ENCODE peak calls at places on chromosomes 16 and 17, in five cellular contexts. I is AG04449, U is left lung, A is kidney, W is psoas muscle. G is an unnamed sample.

GRCh38 chr17:14833201-14833773 is 431.8 kb downstream of the PMP22 start:
- DNase-seq in W (no peak), I (peak; percentile 59), A (no peak), U (no peak), G (peak; percentile 56)

GRCh38 chr17:82101767-82102679 is 4.0 kb upstream of the FASN start:
- DNase-seq in W (peak; percentile 35), U (no peak), I (no peak), A (no peak), G (no peak)

GRCh38 chr17:2713881-2714280 is 2.3 kb upstream of the CLUH start:
- DNase-seq in A (no peak), I (no peak), W (no peak), U (no peak), G (no peak)

GRCh38 chr16:22093952-22094351 is 1.6 kb downstream of the VWA3A start:
- DNase-seq in I (no peak), U (no peak), W (no peak), A (no peak), G (no peak)

GRCh38 chr16:59698341-59698979 is 964.3 kb upstream of the GOT2 start:
- DNase-seq in W (no peak), I (no peak), A (no peak), U (no peak), G (peak; percentile 58)

GRCh38 chr16:21524068-21524751 is 75.2 kb upstream of the METTL9 start:
- DNase-seq in I (no peak), W (no peak), A (peak; percentile 49), U (peak; percentile 49), G (no peak)

GRCh38 chr17:80790981-80791742 is 200.5 kb upstream of the CHMP6 start:
- DNase-seq in I (no peak), W (no peak), A (no peak), U (no peak), G (peak; percentile 38)

GRCh38 chr16:29804455-29805231 is 1.7 kb upstream of the MAZ start:
- DNase-seq in I (no peak), A (no peak), W (peak; percentile 35), U (no peak), G (peak; percentile 31)

GRCh38 chr16:88732172-88732960 is 26.1 kb downstream of the CTU2 start:
- DNase-seq in I (no peak), W (no peak), A (no peak), U (no peak), G (no peak)

GRCh38 chr16:77599793-77600415 is 122.4 kb upstream of the NUDT7 start:
- DNase-seq in U (no peak), I (no peak), A (no peak), W (no peak), G (peak; percentile 50)

GRCh38 chr17:82678265-82678891 is 20.1 kb downstream of the RAB40B start:
- DNase-seq in I (no peak), A (peak; percentile 39), W (peak; percentile 13), U (peak; percentile 68), G (no peak)

GRCh38 chr17:64503821-64504768 is 2.0 kb downstream of the DDX5 start:
- DNase-seq in U (no peak), A (no peak), I (no peak), W (no peak), G (no peak)

GRCh38 chr17:77697480-77698400 is 260.8 kb upstream of the TNRC6C start:
- DNase-seq in I (no peak), U (no peak), W (no peak), A (no peak), G (no peak)

GRCh38 chr17:37490022-37490587 is 414 bp downstream of the DUSP14 start:
- DNase-seq in U (peak; percentile 86), A (peak; percentile 91), W (peak; percentile 68), I (no peak), G (peak; percentile 51)

GRCh38 chr17:77375917-77376651 is 235.3 kb downstream of the SEC14L1 start:
- DNase-seq in I (peak; percentile 55), U (no peak), A (no peak), W (no peak), G (peak; percentile 62)

GRCh38 chr16:81779540-81780320 is 639 bp downstream of the PLCG2 start:
- DNase-seq in U (peak; percentile 92), W (peak; percentile 30), I (no peak), A (peak; percentile 84), G (no peak)

GRCh38 chr17:28074010-28074409 is 31.5 kb downstream of the NLK start:
- DNase-seq in W (no peak), I (no peak), A (no peak), U (no peak), G (no peak)

GRCh38 chr17:3843935-3844516 is 2.0 kb downstream of the NCBP3 start:
- DNase-seq in W (no peak), I (no peak), U (no peak), A (no peak), G (peak; percentile 14)

GRCh38 chr16:68447721-68448359 is 468 bp downstream of the SMPD3 start:
- DNase-seq in A (no peak), W (no peak), U (no peak), I (no peak), G (no peak)

GRCh38 chr17:71919181-71919580 is 201.6 kb upstream of the SOX9 start:
- DNase-seq in A (no peak), I (no peak), W (no peak), U (no peak), G (no peak)

GRCh38 chr16:4428500-4428899 is 2.8 kb downstream of the DNAJA3 start:
- DNase-seq in I (no peak), U (no peak), A (no peak), W (no peak), G (no peak)

GRCh38 chr17:29590979-29591736 is 1.7 kb upstream of the GIT1 start:
- DNase-seq in U (no peak), W (peak; percentile 62), A (no peak), I (no peak), G (no peak)

GRCh38 chr17:60730273-60730672 is 52.6 kb downstream of the BCAS3 start:
- DNase-seq in I (no peak), A (no peak), U (no peak), W (no peak), G (no peak)

GRCh38 chr17:7177954-7178477 is 1.2 kb downstream of the ASGR1 start:
- DNase-seq in A (no peak), I (no peak), U (peak; percentile 71), W (no peak), G (peak; percentile 6)

GRCh38 chr16:2236362-2237075 is at the start of gene DNASE1L2:
- DNase-seq in I (no peak), W (no peak), A (peak; percentile 82), U (no peak), G (no peak)
- H3K4me3 ChIP-seq in I (peak within 1 kb of the TSS; percentile 12), W (peak within 1 kb of the TSS; percentile 38), A (no peak within 1 kb of the TSS), U (peak within 1 kb of the TSS; percentile 7), G (peak within 1 kb of the TSS; percentile 5)

GRCh38 chr17:40864661-40865380 is 2.2 kb downstream of the KRT12 start:
- DNase-seq in I (no peak), W (no peak), U (peak; percentile 47), A (no peak), G (no peak)

GRCh38 chr17:40866838-40867237 is at the start of gene KRT12:
- DNase-seq in U (peak; percentile 34), W (no peak), I (no peak), A (no peak), G (no peak)

GRCh38 chr17:40857535-40857934 is 9.5 kb downstream of the KRT12 start:
- DNase-seq in W (no peak), I (no peak), A (no peak), U (no peak), G (peak; percentile 43)

GRCh38 chr17:40859536-40859935 is 7.5 kb downstream of the KRT12 start:
- DNase-seq in W (no peak), U (no peak), I (no peak), A (no peak), G (no peak)

DNA sequence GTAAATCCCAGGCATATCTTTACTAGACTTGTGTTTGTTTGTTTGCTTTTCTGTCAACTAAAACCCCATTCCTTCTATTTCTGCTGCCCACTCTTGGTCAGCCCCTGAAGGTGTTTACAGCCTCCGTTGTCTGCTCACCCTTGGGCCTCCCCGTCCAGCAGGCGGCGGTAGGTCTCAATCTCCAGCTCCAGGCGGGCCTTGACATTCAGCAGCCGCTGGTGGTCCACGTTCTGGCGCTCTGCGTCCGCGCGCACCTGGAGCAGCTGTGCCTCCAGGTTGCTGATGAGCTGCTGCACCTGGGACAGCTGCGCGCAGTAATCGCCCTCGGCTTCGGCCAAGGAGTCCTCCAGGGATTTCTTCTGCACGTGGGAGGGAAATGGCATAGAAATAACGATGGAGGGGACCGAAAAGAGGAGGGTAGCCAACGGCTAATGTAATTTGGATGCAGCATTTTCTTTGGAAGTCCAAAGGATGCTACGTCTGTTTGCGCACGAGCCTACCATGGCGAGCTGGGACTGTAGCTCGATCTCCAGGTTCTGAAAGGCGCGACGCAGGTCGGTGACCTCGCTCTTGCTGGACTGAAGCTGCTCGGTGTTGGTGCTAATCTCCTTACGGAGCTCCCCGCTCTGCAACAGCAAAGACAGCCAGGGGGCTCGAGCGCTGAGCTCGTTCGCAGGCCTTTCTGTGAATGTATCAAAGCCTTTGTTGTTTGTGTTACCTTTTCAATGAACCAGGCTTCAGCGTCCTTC is 3.9 kb downstream of the KRT12 start:
- DNase-seq in W (no peak), I (no peak), A (no peak), U (peak; percentile 71), G (no peak)
- TF ChIP-seq CTCF in W (no peak), I (peak; percentile 21), A (no peak), U (no peak), G (peak; percentile 59)

DNA sequence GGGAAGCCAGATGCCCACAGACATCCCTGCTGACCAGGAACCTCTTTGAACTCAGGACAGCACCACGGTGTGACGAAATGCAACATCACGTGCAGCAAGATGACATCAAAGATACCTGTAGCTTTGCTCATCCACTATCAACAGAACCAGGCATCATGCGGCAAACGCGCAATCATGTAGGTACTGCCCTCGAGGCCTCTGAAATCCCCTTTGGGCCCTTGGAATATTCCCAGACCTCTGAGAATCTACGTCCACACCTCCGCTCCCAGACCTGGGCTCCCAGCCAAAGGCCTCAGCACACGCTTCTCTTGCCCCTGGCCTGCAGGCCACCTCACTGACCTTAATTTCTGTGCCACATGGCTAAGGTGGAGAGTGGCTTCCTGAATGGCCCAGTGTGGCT is 7.3 kb downstream of the CX3CL1 start:
- DNase-seq in A (peak; percentile 82), I (no peak), W (no peak), U (no peak), G (no peak)
- H3K4me3 ChIP-seq in A (no peak overlapping the region), I (no peak overlapping the region), W (no peak overlapping the region), U (no peak overlapping the region), G (no peak overlapping the region)

DNA sequence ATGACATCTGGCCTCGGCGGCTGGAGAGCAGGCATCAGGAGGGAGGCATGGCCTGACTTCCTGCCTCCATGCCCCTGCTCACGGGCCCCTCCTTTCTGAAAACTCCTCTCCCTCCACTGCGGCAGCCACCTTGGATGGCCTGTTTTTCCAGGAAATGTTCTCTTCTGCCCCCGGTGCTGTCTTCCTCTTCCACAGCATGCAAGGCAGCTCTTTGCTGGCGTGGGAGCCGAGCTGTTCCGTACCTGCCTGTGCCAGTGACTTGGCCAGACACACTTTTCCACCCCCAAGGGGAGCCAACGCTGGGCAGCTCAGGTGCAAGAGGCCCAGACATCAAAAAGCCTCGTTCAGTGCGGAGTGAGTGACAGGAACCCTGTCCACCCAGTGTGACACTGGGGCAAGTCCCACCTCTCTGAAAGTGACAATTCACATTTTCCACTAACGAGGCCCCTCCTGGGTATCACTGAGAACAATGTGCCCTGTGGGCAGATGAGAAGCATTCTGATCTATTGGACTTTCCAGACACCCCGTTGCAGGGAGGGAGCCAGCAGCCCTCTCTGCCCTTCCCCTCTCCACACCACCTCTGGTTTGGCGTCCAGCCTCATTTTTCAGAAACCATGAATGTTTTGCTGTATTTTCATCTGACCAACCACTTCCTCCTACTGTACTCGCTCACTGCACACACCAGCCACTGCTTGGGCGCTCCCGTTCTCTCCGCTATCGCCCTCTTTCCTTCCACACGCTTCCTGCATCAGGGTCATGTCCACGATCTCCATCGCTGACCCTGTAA is 31.1 kb downstream of the NSMCE1 start:
- DNase-seq in W (no peak), A (peak; percentile 82), U (no peak), I (no peak), G (peak; percentile 35)
- TF ChIP-seq CTCF in W (no peak), A (no peak), U (no peak), I (no peak), G (no peak)

G was measured in astrocyte of the spinal cord.